ENCODE peak calls at places on chromosomes 3 and 15, in six cellular contexts. S, M, A, J, Q and F are unnamed samples.
A peak's percentile ranks its signal among the peaks of the same experiment; 100 is the strongest.

GRCh38 chr15:64559243-64559642 is 98.9 kb downstream of the ZNF609 start:
- DNase-seq in S (no peak), M (no peak), A (no peak), J (no peak), Q (no peak), F (no peak)

GRCh38 chr15:56524915-56525314 is 60.0 kb upstream of the MNS1 start:
- DNase-seq in S (peak; percentile 83), M (peak; percentile 27), A (no peak), J (no peak), Q (no peak), F (no peak)

GRCh38 chr3:136070334-136070733 is 104.8 kb downstream of the PPP2R3A start:
- DNase-seq in S (peak; percentile 87), M (peak; percentile 84), A (no peak), J (no peak), Q (no peak), F (no peak)

GRCh38 chr15:96540283-96540682 is 209.8 kb downstream of the NR2F2 start:
- DNase-seq in S (no peak), M (no peak), A (no peak), J (no peak), Q (no peak), F (no peak)

GRCh38 chr3:188624384-188624783 is 470.4 kb downstream of the LPP start:
- DNase-seq in S (no peak), M (peak; percentile 75), A (peak; percentile 25), J (no peak), Q (no peak), F (peak; percentile 48)

GRCh38 chr15:69160976-69161877 is 792 bp downstream of the GLCE start:
- DNase-seq in S (peak; percentile 33), M (no peak), A (peak; percentile 70), J (no peak), Q (peak; percentile 45), F (peak; percentile 39)

GRCh38 chr15:40511472-40512133 is 40.8 kb downstream of the CHST14 start:
- DNase-seq in S (peak; percentile 55), M (peak; percentile 3), A (peak; percentile 88), J (peak; percentile 90), Q (peak; percentile 84), F (peak; percentile 86)

GRCh38 chr3:120102674-120103073 is 8.4 kb upstream of the GSK3B start:
- DNase-seq in S (no peak), M (no peak), A (no peak), J (no peak), Q (no peak), F (no peak)

GRCh38 chr3:58176827-58177489 is 33.8 kb downstream of the DNASE1L3 start:
- DNase-seq in S (no peak), M (no peak), A (no peak), J (peak; percentile 69), Q (peak; percentile 57), F (no peak)